ENCODE peak calls at places on chromosomes 7 and 10, in seven cellular contexts. Y, W, C, K, H, L and R are unnamed samples.

GRCh38 chr7:149714910-149715471 is 58.4 kb downstream of the ZNF467 start:
- DNase-seq in Y (no peak), W (no peak), C (no peak), K (peak), H (no peak), L (peak), R (no peak)

GRCh38 chr10:17375936-17376584 is 78.3 kb downstream of the ST8SIA6 start:
- DNase-seq in Y (peak), W (no peak), C (peak), K (no peak), H (no peak), L (no peak), R (peak)

GRCh38 chr7:29641651-29642050 is 78.0 kb downstream of the PRR15 start:
- DNase-seq in Y (no peak), W (no peak), C (no peak), K (no peak), H (no peak), L (no peak), R (no peak)

GRCh38 chr10:63644398-63645142 is 123.4 kb downstream of the REEP3 start:
- DNase-seq in Y (no peak), W (no peak), C (no peak), K (no peak), H (no peak), L (no peak), R (no peak)

GRCh38 chr10:93221521-93221920 is 147.8 kb downstream of the CYP26A1 start:
- DNase-seq in Y (no peak), W (no peak), C (no peak), K (no peak), H (no peak), L (no peak), R (no peak)

GRCh38 chr10:21531164-21531563 is 2.9 kb upstream of the MLLT10 start:
- DNase-seq in Y (no peak), W (no peak), C (no peak), K (no peak), H (no peak), L (no peak), R (no peak)

GRCh38 chr7:143974457-143974856 is 19.8 kb downstream of the OR2F1 start:
- DNase-seq in Y (no peak), W (no peak), C (no peak), K (no peak), H (no peak), L (no peak), R (no peak)

GRCh38 chr7:22584179-22584578 is 84.2 kb upstream of the STEAP1B start:
- DNase-seq in Y (peak), W (peak), C (no peak), K (no peak), H (no peak), L (no peak), R (no peak)

GRCh38 chr10:84114088-84114667 is 25.1 kb upstream of the GHITM start:
- DNase-seq in Y (no peak), W (no peak), C (peak), K (no peak), H (no peak), L (no peak), R (no peak)

GRCh38 chr10:111018021-111018420 is 58.8 kb upstream of the ADRA2A start:
- DNase-seq in Y (no peak), W (no peak), C (no peak), K (no peak), H (no peak), L (no peak), R (no peak)
- TF ChIP-seq CTCF in Y (no peak), W (no peak), C (no peak), K (no peak), H (no peak), L (no peak), R (no peak)

GRCh38 chr7:74059681-74060588 is 23.7 kb upstream of the LIMK1 start:
- DNase-seq in Y (no peak), W (no peak), C (no peak), K (peak), H (peak), L (no peak), R (no peak)
- TF ChIP-seq CTCF in Y (no peak), W (no peak), C (no peak), K (no peak), H (no peak), L (no peak), R (no peak)

DNA sequence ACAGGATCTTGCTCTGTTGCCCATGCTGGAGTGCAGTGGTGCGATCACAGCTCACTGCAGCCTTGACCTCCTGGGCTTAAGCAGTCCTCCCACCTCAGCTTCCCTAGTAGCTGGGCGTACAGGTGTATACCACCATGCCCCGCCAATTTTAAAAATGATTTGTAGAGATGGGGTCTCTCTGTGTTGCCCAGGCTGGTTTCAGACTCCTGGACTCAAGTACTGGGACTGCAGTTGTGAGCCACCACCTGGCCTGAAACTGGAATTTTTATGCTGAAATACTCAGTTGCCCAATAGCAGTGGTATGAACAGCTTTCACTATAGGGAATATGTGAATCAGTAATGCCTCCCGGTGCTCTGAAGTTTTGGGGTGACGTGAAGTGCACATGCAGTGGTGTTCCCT is 7.6 kb downstream of the ZRANB1 start:
- DNase-seq in Y (no peak), W (no peak), C (no peak), K (no peak), H (no peak), L (no peak), R (no peak)
- TF ChIP-seq CTCF in Y (no peak), W (no peak), C (no peak), K (no peak), H (no peak), L (no peak), R (no peak)

GRCh38 chr7:43922726-43923125 is 3.5 kb upstream of the UBE2D4 start:
- DNase-seq in Y (no peak), W (no peak), C (no peak), K (no peak), H (no peak), L (no peak), R (no peak)

GRCh38 chr7:43927810-43928209 is 1.6 kb downstream of the UBE2D4 start:
- DNase-seq in Y (no peak), W (no peak), C (no peak), K (no peak), H (no peak), L (no peak), R (no peak)

GRCh38 chr7:43921423-43921822 is 4.8 kb upstream of the UBE2D4 start:
- DNase-seq in Y (no peak), W (no peak), C (no peak), K (peak), H (no peak), L (no peak), R (no peak)

GRCh38 chr7:43929529-43930457 is 3.6 kb downstream of the UBE2D4 start:
- DNase-seq in Y (no peak), W (no peak), C (no peak), K (no peak), H (no peak), L (no peak), R (no peak)

DNA sequence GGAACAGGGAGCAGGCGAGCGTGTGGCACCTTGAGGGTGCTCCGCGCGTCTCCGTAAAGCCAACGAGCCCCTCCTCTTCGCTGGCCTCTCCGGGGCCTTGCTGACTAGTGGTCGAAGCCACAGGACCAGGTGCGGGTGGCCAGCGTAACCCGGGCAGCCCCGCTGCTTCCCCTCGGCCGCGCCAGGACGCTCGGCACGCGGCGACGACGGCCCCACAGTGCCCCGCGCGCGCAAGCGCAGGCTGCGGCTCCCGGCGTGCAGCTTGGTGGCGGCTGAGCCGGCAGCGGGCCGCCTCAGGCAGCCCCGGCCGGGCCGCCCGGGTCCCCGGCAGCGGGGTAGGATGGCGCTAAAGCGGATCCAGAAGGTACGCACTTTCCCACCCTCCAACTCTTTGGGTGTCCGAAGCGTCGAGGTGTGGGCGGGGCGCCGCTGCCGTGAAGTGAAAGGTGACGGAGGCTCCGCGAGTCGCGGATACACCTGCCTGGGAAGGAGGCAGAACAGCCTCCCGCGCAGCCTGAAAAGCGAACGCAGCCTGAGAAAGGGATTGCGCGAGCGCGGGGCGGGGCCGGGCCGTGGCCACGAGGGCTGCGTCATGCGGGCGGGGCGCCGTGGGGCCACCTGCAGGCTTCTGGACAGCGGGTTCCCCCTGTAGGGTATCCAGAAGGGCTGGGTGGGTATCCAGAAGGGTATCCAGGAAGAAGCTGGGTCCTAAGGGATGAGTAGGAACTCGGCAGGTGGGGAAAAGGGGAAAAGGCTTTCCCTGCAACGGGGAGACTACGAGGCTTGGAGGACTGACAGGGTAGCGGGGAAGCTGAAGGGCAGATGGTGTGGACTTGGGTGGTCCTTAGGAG is at the start of gene UBE2D4:
- DNase-seq in Y (peak), W (peak), C (peak), K (peak), H (peak), L (peak), R (peak)
- TF ChIP-seq CTCF in Y (no peak), W (no peak), C (no peak), K (no peak), H (peak), L (no peak), R (no peak)

DNA sequence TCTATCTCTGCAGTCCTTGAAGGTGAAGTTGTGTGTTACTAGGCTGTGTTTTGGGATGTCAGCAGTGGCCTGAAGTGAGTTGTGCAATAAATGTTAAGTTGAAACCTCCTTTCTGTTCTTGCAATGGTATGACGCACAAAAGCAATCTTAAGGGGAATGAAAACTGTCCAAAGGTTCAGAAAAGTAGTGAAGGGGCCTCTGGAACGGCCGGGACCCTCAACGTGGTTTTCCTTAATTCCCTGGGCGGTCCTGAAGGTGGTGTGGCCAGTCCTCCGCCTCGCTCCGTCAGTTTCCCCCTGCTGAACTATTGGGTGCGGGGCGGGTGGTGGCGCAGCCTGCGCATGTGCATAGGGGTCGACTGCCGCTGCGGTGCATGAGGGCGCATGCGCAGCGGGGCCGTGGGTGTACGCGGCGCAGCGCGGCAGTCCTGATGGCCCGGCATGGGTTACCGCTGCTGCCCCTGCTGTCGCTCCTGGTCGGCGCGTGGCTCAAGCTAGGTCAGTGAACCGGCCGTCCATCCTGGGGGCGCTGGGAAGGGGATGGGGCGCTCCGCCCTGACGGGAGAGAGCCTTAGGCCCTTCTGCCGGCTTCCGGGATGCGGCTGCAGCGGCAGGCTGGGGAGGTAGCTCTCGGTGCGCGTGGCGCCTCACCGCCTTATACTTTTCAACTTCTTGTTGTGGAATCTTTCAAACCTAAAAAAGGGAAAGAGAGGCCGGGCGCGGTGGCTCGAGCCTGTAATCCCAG is at the start of gene SUMF2:
- DNase-seq in Y (peak), W (peak), C (peak), K (peak), H (peak), L (peak), R (peak)
- TF ChIP-seq CTCF in Y (peak), W (peak), C (no peak), K (no peak), H (peak), L (peak), R (no peak)

GRCh38 chr10:68333452-68333851 is 724 bp upstream of the PBLD start:
- DNase-seq in Y (no peak), W (no peak), C (no peak), K (no peak), H (no peak), L (no peak), R (no peak)

GRCh38 chr10:68332259-68333057 is at the start of gene PBLD:
- DNase-seq in Y (peak), W (peak), C (peak), K (peak), H (peak), L (peak), R (peak)

GRCh38 chr10:68333058-68333395 is 299 bp upstream of the PBLD start:
- DNase-seq in Y (no peak), W (no peak), C (no peak), K (no peak), H (no peak), L (no peak), R (no peak)

GRCh38 chr10:68330852-68331454 is 911 bp upstream of the HNRNPH3 start:
- DNase-seq in Y (peak), W (no peak), C (no peak), K (peak), H (no peak), L (no peak), R (peak)

DNA sequence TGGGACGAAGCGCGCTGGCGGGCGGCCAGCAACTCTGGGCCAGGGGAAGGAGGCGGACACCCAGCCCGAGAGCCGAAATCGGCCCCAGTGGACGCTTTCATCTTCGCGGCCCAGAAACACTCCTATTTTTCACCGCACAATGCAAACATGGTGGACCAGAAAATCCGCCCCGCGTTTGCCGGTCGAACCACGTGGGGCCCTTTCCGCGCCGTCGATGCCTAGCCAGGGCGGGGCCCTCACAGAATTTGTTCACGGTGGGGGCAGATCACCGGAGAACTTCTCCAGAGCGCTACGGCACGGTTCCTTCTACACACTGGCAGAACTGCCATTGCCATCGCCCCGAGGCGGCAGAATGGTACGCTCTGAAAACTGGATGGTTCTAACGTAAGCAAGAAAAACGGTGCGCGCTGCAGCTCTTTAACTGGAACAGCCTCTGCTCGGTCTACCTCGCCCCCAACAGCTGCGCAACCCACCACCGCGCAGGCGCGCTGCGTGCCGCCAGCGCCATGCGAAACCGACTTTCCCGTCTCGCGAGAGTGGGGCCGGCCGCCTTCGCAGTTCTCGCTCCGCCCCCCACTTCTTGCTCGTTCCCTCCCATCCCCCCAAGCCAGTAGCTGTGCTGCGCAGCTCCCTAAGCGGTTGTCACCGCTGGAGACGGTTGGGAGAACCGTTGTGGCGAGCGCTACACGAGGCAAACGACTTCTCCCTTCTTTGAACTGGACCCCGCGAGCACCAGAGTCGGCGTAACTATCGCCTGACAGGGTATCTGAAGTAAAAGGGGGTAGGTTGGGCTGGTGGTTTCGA is at the start of gene HNRNPH3:
- DNase-seq in Y (peak), W (peak), C (peak), K (peak), H (peak), L (peak), R (peak)
- TF ChIP-seq CTCF in Y (no peak), W (no peak), C (no peak), K (no peak), H (peak), L (no peak), R (no peak)

GRCh38 chr10:35388197-35388596 is 51.9 kb downstream of the CCNY start:
- DNase-seq in Y (peak), W (no peak), C (no peak), K (no peak), H (no peak), L (no peak), R (no peak)
- TF ChIP-seq CTCF in Y (no peak), W (no peak), C (no peak), K (no peak), H (no peak), L (no peak), R (no peak)

DNA sequence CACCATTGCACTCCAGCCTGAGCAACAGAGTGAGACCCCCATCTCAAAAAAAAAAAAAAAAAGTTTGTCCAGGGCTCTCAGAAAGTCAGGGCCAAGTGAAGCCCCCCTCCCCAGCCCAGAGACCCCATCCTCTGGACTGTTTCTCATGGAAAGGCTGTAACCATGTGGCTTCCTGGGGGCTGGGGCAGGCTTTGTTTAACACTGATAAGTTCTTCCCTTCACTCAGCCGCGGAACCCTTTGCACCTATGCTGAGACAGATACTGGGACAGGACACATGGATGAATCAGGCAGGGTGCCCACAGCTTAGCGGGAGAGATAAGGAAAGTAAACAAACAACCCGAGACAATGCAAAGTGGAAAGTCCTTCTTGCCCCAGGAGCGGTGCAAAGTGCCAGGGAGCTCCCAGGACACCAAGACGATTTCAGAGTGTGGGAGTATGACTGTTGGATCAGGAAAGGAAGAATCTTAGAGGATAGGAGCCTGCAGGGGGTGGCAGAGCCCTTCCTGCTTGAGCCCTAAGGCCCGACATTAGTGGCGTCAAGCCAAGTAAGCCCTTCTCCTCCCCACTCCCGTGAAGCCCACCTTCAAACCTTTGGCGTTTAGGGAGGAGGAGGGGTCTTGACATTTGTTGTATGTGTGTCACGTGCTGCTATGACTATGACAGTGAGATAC is 11.6 kb downstream of the MLXIPL start:
- DNase-seq in Y (no peak), W (no peak), C (no peak), K (peak), H (no peak), L (no peak), R (no peak)
- TF ChIP-seq CTCF in Y (no peak), W (no peak), C (no peak), K (no peak), H (no peak), L (no peak), R (no peak)

DNA sequence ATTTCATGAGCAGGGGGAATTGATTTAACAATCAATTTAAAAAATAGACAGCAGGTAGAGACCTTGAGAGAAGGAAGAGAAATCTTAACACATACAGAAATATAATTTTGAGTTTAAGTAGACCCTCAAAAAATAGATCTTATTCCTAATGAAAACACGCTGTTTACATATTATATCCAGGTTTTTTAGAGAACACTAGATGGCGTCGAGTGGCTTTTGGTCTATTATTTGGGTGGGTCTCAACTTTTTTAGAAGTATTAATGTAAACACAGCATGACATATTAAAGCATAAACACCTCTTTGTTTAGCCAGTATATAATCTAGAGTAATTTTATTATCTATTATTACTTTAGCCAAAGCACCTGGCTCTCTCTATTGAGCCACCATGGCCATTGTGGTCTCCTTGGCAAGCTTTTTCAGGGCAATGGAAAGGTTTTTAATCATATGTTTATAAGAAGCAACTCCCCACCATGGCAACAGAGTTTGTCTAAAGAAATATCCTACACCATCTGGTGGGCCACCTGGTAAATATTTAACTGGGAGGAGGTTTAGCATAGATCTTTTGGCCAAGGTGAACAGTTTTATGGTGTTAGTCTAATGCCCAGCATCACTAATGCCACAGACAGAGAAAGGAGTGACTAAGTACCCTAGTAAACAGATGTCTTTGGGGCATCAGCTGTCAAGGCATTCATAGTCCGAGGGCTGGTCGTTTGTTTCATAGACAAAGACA is 59.7 kb upstream of the PRSS1 start:
- DNase-seq in Y (no peak), W (no peak), C (no peak), K (no peak), H (no peak), L (no peak), R (no peak)
- TF ChIP-seq CTCF in Y (no peak), W (no peak), C (no peak), K (no peak), H (no peak), L (no peak), R (no peak)

GRCh38 chr10:130820880-130821482 is 490.5 kb downstream of the TCERG1L start:
- DNase-seq in Y (no peak), W (no peak), C (no peak), K (no peak), H (no peak), L (no peak), R (no peak)
- TF ChIP-seq CTCF in Y (no peak), W (no peak), C (no peak), K (no peak), H (no peak), L (no peak), R (no peak)